ENCODE peak calls at places on chromosomes 3 and 15, in nine cellular contexts. C is HCT116; O is naive thymus-derived CD4-positive, alpha-beta T cell; K is uterus; Y is PC-3; V is hepatocyte; B is upper lobe of right lung; N is heart left ventricle; F is stomach. T is an unnamed sample.

GRCh38 chr3:13335062-13335461 is 85.1 kb downstream of the NUP210 start:
- DNase-seq in C (no peak), F (no peak), V (no peak), O (no peak), Y (no peak), B (no peak), N (no peak), K (no peak), T (no peak)

GRCh38 chr3:36364260-36364659 is 16.0 kb upstream of the STAC start:
- DNase-seq in O (no peak), V (no peak), F (no peak), Y (no peak), K (no peak), B (no peak), N (no peak), C (no peak), T (no peak)

GRCh38 chr15:40340740-40341400 is at the start of gene CCDC9B:
- DNase-seq in K (peak; percentile 93), F (peak; percentile 95), N (peak; percentile 94), Y (peak; percentile 93), O (no peak), B (peak; percentile 95), V (peak; percentile 91), C (peak; percentile 48), T (peak; percentile 97)

GRCh38 chr15:63856711-63857458 is 23.1 kb upstream of the HERC1 start:
- DNase-seq in N (no peak), K (no peak), F (no peak), Y (peak; percentile 42), V (no peak), C (no peak), B (no peak), O (no peak), T (no peak)

GRCh38 chr3:114745322-114746240 is 401.5 kb downstream of the ZBTB20 start:
- DNase-seq in C (peak; percentile 89), V (peak; percentile 54), B (no peak), F (no peak), Y (peak; percentile 42), N (no peak), K (peak; percentile 31), O (no peak), T (no peak)

GRCh38 chr3:98884675-98885371 is 16.7 kb downstream of the DCBLD2 start:
- DNase-seq in V (no peak), K (no peak), O (no peak), B (no peak), Y (no peak), F (no peak), C (no peak), N (no peak), T (no peak)

GRCh38 chr15:37059051-37059450 is 41.3 kb downstream of the MEIS2 start:
- DNase-seq in O (no peak), N (no peak), C (peak; percentile 4), B (no peak), K (no peak), V (peak; percentile 37), F (no peak), Y (peak; percentile 92), T (no peak)

GRCh38 chr3:11509175-11510000 is 134.3 kb downstream of the VGLL4 start:
- DNase-seq in K (peak; percentile 87), O (no peak), C (no peak), Y (peak; percentile 58), V (peak; percentile 88), N (peak; percentile 78), B (peak; percentile 73), F (peak; percentile 77), T (peak; percentile 86)

GRCh38 chr3:107347717-107348116 is 29.5 kb upstream of the CCDC54 start:
- DNase-seq in K (no peak), F (no peak), V (peak; percentile 54), C (no peak), B (no peak), Y (no peak), O (no peak), N (no peak), T (no peak)

GRCh38 chr3:107345968-107346367 is 31.3 kb upstream of the CCDC54 start:
- DNase-seq in B (no peak), C (no peak), O (no peak), F (no peak), Y (no peak), N (no peak), V (no peak), K (no peak), T (no peak)

GRCh38 chr3:107344722-107345121 is 32.5 kb upstream of the CCDC54 start:
- DNase-seq in O (no peak), Y (no peak), F (no peak), C (no peak), K (no peak), V (no peak), N (no peak), B (no peak), T (no peak)

DNA sequence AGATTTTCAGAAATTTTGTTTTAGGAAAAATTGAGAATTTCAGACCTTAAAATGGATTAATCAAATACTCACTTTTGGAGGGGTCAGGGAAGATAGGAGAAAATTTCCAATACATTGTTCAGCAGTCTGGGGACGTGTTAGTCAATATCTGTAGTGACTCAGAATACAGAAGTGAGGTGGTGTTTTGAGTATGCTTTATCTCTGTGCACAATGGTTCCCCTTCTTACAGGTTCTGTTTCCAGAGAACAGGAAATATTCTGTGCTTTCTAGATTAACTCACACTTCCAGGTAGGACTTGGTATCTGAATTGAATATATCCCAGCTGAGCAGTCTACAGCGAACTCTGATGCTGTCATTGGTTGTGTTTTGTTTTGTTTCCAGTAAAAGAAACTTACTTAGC is 30.7 kb upstream of the CCDC54 start:
- DNase-seq in V (no peak), N (no peak), F (no peak), O (no peak), B (no peak), Y (no peak), C (no peak), K (no peak), T (no peak)
- H3K27ac ChIP-seq in V (no peak overlapping the region), N (no peak overlapping the region), F (no peak overlapping the region), O (no peak overlapping the region), B (no peak overlapping the region), Y (no peak overlapping the region), C (no peak overlapping the region), K (no peak overlapping the region), T (no peak overlapping the region)

GRCh38 chr3:76698136-76698535 is 341.8 kb upstream of the ROBO2 start:
- DNase-seq in F (no peak), C (no peak), Y (no peak), O (no peak), V (peak; percentile 12), B (no peak), N (no peak), K (no peak), T (no peak)

GRCh38 chr3:76700323-76700722 is 339.6 kb upstream of the ROBO2 start:
- DNase-seq in V (no peak), K (no peak), B (no peak), C (no peak), O (no peak), Y (no peak), N (no peak), F (no peak), T (no peak)

GRCh38 chr3:76699846-76700245 is 340.1 kb upstream of the ROBO2 start:
- DNase-seq in C (no peak), N (no peak), V (no peak), K (no peak), F (no peak), B (no peak), O (no peak), Y (no peak), T (no peak)

DNA sequence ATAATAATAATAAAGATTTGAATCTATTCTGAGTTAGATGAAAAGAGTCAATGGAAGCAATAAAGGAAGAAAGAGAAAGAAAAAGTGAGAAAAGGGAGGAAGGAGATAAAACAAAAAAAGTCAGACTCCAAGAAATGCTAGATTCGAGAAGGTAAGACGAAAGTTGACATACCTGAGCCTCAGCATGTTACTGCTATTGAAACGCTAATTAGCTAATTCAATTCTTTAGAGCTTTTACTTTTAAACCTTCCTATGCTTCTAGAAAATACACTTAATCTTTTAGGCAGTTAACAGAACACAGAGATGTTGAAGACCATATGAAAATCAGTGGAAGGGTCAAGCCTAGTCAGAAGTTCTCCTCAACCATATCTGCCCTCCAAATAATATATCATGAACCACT is 337.2 kb upstream of the ROBO2 start:
- DNase-seq in B (no peak), K (no peak), V (no peak), C (no peak), N (no peak), O (no peak), Y (no peak), F (no peak), T (no peak)
- H3K4me3 ChIP-seq in B (no peak overlapping the region), K (no peak overlapping the region), V (no peak overlapping the region), C (no peak overlapping the region), N (no peak overlapping the region), O (no peak overlapping the region), Y (no peak overlapping the region), F (no peak overlapping the region), T (no peak overlapping the region)

GRCh38 chr3:106936337-106936736 is 440.9 kb upstream of the CCDC54 start:
- DNase-seq in C (no peak), O (no peak), B (no peak), F (no peak), N (no peak), K (no peak), Y (no peak), V (no peak), T (no peak)
- H3K4me1 ChIP-seq in C (no peaks in the 10 kb centered on the region), O (no peaks in the 10 kb centered on the region), B (no peaks in the 10 kb centered on the region), F (no peaks in the 10 kb centered on the region), N (no peaks in the 10 kb centered on the region), K (no peaks in the 10 kb centered on the region), Y (no peaks in the 10 kb centered on the region), V (no peaks in the 10 kb centered on the region), T (no peaks in the 10 kb centered on the region)

DNA sequence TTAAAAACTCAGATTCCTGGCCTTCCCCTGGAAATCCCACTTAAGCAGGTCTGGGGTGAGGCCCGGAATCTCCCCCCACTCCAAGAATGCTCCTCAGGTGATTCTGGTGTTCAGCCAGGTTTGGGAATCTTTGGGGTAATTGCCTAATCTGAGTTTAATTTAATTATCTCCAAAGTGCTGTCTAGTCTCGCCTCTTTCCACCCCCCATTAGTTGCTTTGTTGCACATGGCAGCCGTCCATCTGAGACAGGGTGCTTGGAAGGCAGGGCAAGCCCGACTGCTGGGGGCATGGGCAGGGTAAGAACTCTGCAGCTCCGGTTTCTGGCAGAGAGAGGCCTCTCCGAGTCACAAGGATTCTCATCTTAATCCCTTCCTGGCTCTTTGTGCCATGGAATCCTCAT is 15.1 kb downstream of the IL17RD start:
- DNase-seq in V (no peak), F (no peak), O (no peak), K (no peak), C (no peak), N (no peak), B (no peak), Y (peak; percentile 36), T (no peak)
- H3K27ac ChIP-seq in V (peak overlapping the region; percentile 29), F (no peak overlapping the region), O (no peak overlapping the region), K (peak overlapping the region; percentile 83), C (no peak overlapping the region), N (no peak overlapping the region), B (no peak overlapping the region), Y (peak overlapping the region; percentile 48), T (no peak overlapping the region)

GRCh38 chr15:67736810-67737209 is 88.5 kb upstream of the SKOR1 start:
- DNase-seq in F (no peak), O (no peak), K (no peak), C (no peak), Y (no peak), N (no peak), B (no peak), V (no peak), T (no peak)
- H3K4me3 ChIP-seq in F (no peak overlapping the region), O (no peak overlapping the region), K (no peak overlapping the region), C (no peak overlapping the region), Y (no peak overlapping the region), N (no peak overlapping the region), B (no peak overlapping the region), V (no peak overlapping the region), T (no peak overlapping the region)

T was measured in aorta.